ENCODE peak calls at places on chromosomes 4 and X, in four cellular contexts. E, I, R and J are unnamed samples.
A peak's percentile ranks its signal among the peaks of the same experiment; 100 is the strongest.

GRCh38 chr4:141759796-141760425 is 123.5 kb downstream of the IL15 start:
- DNase-seq in I (no peak), E (no peak), R (no peak), J (no peak)

GRCh38 chrX:152220612-152221011 is 82.2 kb upstream of the MAGEA10 start:
- DNase-seq in I (no peak), E (no peak), R (no peak), J (no peak)

GRCh38 chr4:14871676-14872430 is 130.4 kb upstream of the CPEB2 start:
- DNase-seq in E (peak; percentile 65), R (no peak), I (peak; percentile 72), J (peak; percentile 26)

GRCh38 chr4:144280688-144281087 is 140.2 kb upstream of the GYPA start:
- DNase-seq in E (no peak), R (no peak), I (no peak), J (no peak)

GRCh38 chr4:24840826-24841587 is 45.6 kb downstream of the SOD3 start:
- DNase-seq in E (no peak), R (no peak), I (no peak), J (no peak)

GRCh38 chrX:131792789-131793462 is 230.2 kb upstream of the STK26 start:
- DNase-seq in E (no peak), I (peak; percentile 18), R (no peak), J (no peak)

GRCh38 chr4:154854362-154854761 is 73.3 kb downstream of the RBM46 start:
- DNase-seq in I (peak; percentile 54), R (no peak), E (no peak), J (no peak)

GRCh38 chr4:117640836-117641235 is 393.4 kb upstream of the NDST3 start:
- DNase-seq in I (no peak), E (no peak), R (no peak), J (no peak)

GRCh38 chr4:40204507-40205258 is 7.9 kb downstream of the RHOH start:
- DNase-seq in I (no peak), R (no peak), E (no peak), J (no peak)

GRCh38 chrX:17375631-17376380 is 806 bp downstream of the NHS start:
- DNase-seq in I (peak; percentile 47), R (peak; percentile 44), E (no peak), J (no peak)

GRCh38 chrX:151762802-151763201 is 28.3 kb downstream of the CNGA2 start:
- DNase-seq in E (no peak), R (no peak), I (peak; percentile 37), J (no peak)

GRCh38 chrX:17846045-17846444 is 15.1 kb downstream of the RAI2 start:
- DNase-seq in R (no peak), I (no peak), E (no peak), J (no peak)

GRCh38 chrX:13763489-13763888 is 28.9 kb downstream of the OFD1 start:
- DNase-seq in R (no peak), I (no peak), E (no peak), J (no peak)

GRCh38 chr4:183249854-183250253 is 70.2 kb downstream of the CLDN22 start:
- DNase-seq in I (peak; percentile 58), R (no peak), E (no peak), J (peak; percentile 4)

GRCh38 chr4:106312997-106313522 is 2.9 kb downstream of the TBCK start:
- DNase-seq in R (no peak), I (no peak), E (no peak), J (no peak)

GRCh38 chr4:77349796-77350195 is 192.8 kb downstream of the CCNG2 start:
- DNase-seq in I (no peak), E (no peak), R (no peak), J (no peak)

GRCh38 chr4:8118035-8118434 is 40.6 kb downstream of the ABLIM2 start:
- DNase-seq in R (no peak), E (no peak), I (no peak), J (no peak)

GRCh38 chr4:40998680-40999358 is 215.5 kb downstream of the APBB2 start:
- DNase-seq in I (peak; percentile 32), R (no peak), E (no peak), J (no peak)

GRCh38 chrX:37825225-37825842 is 22.0 kb downstream of the DYNLT3 start:
- DNase-seq in R (peak; percentile 21), E (peak; percentile 79), I (peak; percentile 37), J (peak; percentile 41)

GRCh38 chr4:67446811-67447210 is 98.5 kb downstream of the CENPC start:
- DNase-seq in R (no peak), I (no peak), E (no peak), J (no peak)